ENCODE peak calls at places on chromosomes 7 and 10, in eight cellular contexts. O is transverse colon, P is A549, U is suprapubic skin, Z is stomach, M is tibial nerve, Y is upper lobe of left lung, I is sigmoid colon. T is an unnamed sample.

GRCh38 chr7:127983804-127984332 is 47.4 kb downstream of the LRRC4 start:
- DNase-seq in I (no peak), U (no peak), P (no peak), Z (no peak), M (no peak), Y (no peak), O (no peak), T (no peak)

GRCh38 chr10:1346201-1346600 is 290.0 kb downstream of the WDR37 start:
- DNase-seq in I (no peak), P (no peak), Y (no peak), M (no peak), Z (no peak), O (no peak), U (no peak), T (no peak)

GRCh38 chr7:107768263-107768662 is 24.3 kb downstream of the CBLL1 start:
- DNase-seq in Z (no peak), O (no peak), I (no peak), U (no peak), P (no peak), M (no peak), Y (no peak), T (no peak)

GRCh38 chr7:140304071-140304799 is 94.1 kb downstream of the SLC37A3 start:
- DNase-seq in P (peak; percentile 37), U (no peak), I (no peak), Y (no peak), O (no peak), M (no peak), Z (no peak), T (no peak)

GRCh38 chr7:154568346-154568745 is 434.6 kb downstream of the PAXIP1 start:
- DNase-seq in I (no peak), U (no peak), Y (no peak), M (no peak), Z (no peak), O (no peak), P (no peak), T (peak; percentile 81)

GRCh38 chr7:132498319-132498718 is 78.0 kb downstream of the PLXNA4 start:
- DNase-seq in I (no peak), M (no peak), U (no peak), O (no peak), Y (no peak), P (no peak), Z (no peak), T (no peak)

GRCh38 chr7:144622751-144623150 is 213.1 kb downstream of the TPK1 start:
- DNase-seq in I (no peak), U (no peak), Y (no peak), P (no peak), M (no peak), Z (no peak), O (no peak), T (no peak)

GRCh38 chr7:158244873-158245723 is 342.5 kb downstream of the PTPRN2 start:
- DNase-seq in Z (peak; percentile 22), U (peak; percentile 69), M (no peak), Y (no peak), O (no peak), P (no peak), I (peak; percentile 46), T (peak; percentile 88)

GRCh38 chr7:1552200-1552599 is 3.8 kb downstream of the TMEM184A start:
- DNase-seq in I (no peak), P (no peak), Y (no peak), U (no peak), Z (no peak), M (no peak), O (no peak), T (no peak)

GRCh38 chr10:637221-637620 is 52.2 kb downstream of the DIP2C start:
- DNase-seq in U (peak; percentile 58), M (no peak), P (no peak), Z (no peak), O (no peak), Y (no peak), I (peak; percentile 41), T (no peak)

GRCh38 chr10:33484787-33485186 is 150.3 kb upstream of the NRP1 start:
- DNase-seq in O (no peak), I (no peak), P (peak; percentile 13), U (no peak), Z (no peak), M (no peak), Y (no peak), T (no peak)

GRCh38 chr10:100327701-100328009 is 2.4 kb downstream of the PKD2L1 start:
- DNase-seq in P (no peak), M (no peak), Y (no peak), I (no peak), O (no peak), U (no peak), Z (no peak), T (no peak)

GRCh38 chr7:12623885-12624498 is 53.5 kb downstream of the SCIN start:
- DNase-seq in U (no peak), M (no peak), Z (no peak), Y (no peak), O (no peak), I (no peak), P (peak; percentile 35), T (no peak)

GRCh38 chr10:70191906-70192305 is 21.6 kb upstream of the SAR1A start:
- DNase-seq in Z (no peak), Y (no peak), U (no peak), O (no peak), M (no peak), P (no peak), I (no peak), T (no peak)

GRCh38 chr7:35524112-35524804 is 170.7 kb downstream of the HERPUD2 start:
- DNase-seq in U (no peak), I (no peak), Z (no peak), P (no peak), M (no peak), Y (no peak), O (no peak), T (no peak)

GRCh38 chr10:43952760-43953159 is 304.1 kb upstream of the ZNF32 start:
- DNase-seq in U (no peak), M (no peak), O (no peak), I (no peak), Y (no peak), Z (no peak), P (no peak), T (peak; percentile 47)

GRCh38 chr7:42650701-42651100 is 261.2 kb downstream of the C7orf25 start:
- DNase-seq in P (no peak), O (no peak), U (no peak), I (no peak), Y (no peak), Z (no peak), M (no peak), T (no peak)

GRCh38 chr7:135249901-135250300 is 16.3 kb downstream of the STRA8 start:
- DNase-seq in Z (no peak), P (no peak), U (no peak), M (no peak), I (peak; percentile 21), O (no peak), Y (no peak), T (no peak)

GRCh38 chr10:117367718-117368117 is 7.5 kb downstream of the PDZD8 start:
- DNase-seq in O (no peak), Z (no peak), P (no peak), M (no peak), Y (no peak), I (no peak), U (no peak), T (no peak)
- H3K27ac ChIP-seq in O (peak overlapping the region; percentile 49), Z (peak overlapping the region; percentile 80), P (peak overlapping the region; percentile 92), M (no peak overlapping the region), Y (no peak overlapping the region), I (no peak overlapping the region), U (no peak overlapping the region), T (no peak overlapping the region)

DNA sequence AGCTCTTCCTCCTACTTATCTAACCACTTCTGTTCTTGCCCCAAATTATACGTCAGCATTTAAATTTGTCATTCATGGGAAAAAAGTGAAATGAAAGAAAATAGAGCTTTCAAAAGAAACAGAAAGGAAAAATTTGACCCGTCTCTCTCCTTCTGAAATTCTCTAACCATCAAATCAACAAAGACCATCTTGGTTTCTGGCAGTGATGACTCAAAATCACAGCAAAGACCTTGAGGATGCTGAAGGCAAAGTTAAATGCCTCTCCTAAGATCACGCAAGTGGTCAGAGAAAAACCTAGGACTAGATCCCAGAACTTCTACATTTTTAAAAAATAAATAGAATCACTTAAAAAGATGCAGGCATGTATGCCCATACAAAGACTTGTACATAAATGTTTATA is 2.5 kb downstream of the LIPA start:
- DNase-seq in I (no peak), M (no peak), U (no peak), Z (no peak), P (no peak), O (no peak), Y (no peak), T (no peak)
- TF ChIP-seq EP300 in I (no peak), M (no peak), U (no peak), Z (no peak), P (no peak), O (no peak), Y (no peak), T (no peak)

GRCh38 chr10:103651783-103652476 is 158.4 kb downstream of the NEURL1 start:
- DNase-seq in M (no peak), I (no peak), Z (no peak), O (peak; percentile 61), P (no peak), U (no peak), Y (no peak), T (no peak)

GRCh38 chr10:103657061-103657591 is 163.6 kb downstream of the NEURL1 start:
- DNase-seq in Z (no peak), O (no peak), P (no peak), M (no peak), U (no peak), Y (no peak), I (no peak), T (no peak)

GRCh38 chr10:103652599-103653281 is 159.2 kb downstream of the NEURL1 start:
- DNase-seq in I (no peak), M (no peak), P (no peak), Y (peak; percentile 51), U (no peak), Z (no peak), O (peak; percentile 76), T (no peak)

GRCh38 chr10:103654925-103655324 is 161.4 kb downstream of the NEURL1 start:
- DNase-seq in U (no peak), Y (no peak), I (no peak), Z (no peak), O (no peak), P (no peak), M (no peak), T (no peak)

GRCh38 chr10:103653581-103654020 is 160.1 kb downstream of the NEURL1 start:
- DNase-seq in U (peak; percentile 84), I (no peak), Y (peak; percentile 47), M (no peak), O (peak; percentile 88), P (no peak), Z (peak; percentile 59), T (no peak)
- H3K27ac ChIP-seq in U (peak overlapping the region; percentile 45), I (peak overlapping the region; percentile 72), Y (peak overlapping the region; percentile 59), M (peak overlapping the region; percentile 71), O (peak overlapping the region; percentile 78), P (no peak overlapping the region), Z (peak overlapping the region; percentile 77), T (peak overlapping the region; percentile 75)

GRCh38 chr7:3495957-3496356 is 194.9 kb downstream of the SDK1 start:
- DNase-seq in U (no peak), O (no peak), I (no peak), Y (no peak), P (no peak), Z (no peak), M (no peak), T (no peak)

GRCh38 chr7:3493499-3493898 is 192.4 kb downstream of the SDK1 start:
- DNase-seq in M (no peak), I (no peak), O (no peak), P (no peak), Z (no peak), Y (no peak), U (no peak), T (no peak)

GRCh38 chr7:3494890-3495289 is 193.8 kb downstream of the SDK1 start:
- DNase-seq in O (no peak), P (no peak), M (no peak), Z (no peak), I (no peak), U (no peak), Y (no peak), T (no peak)

GRCh38 chr7:3495530-3495929 is 194.5 kb downstream of the SDK1 start:
- DNase-seq in M (no peak), P (no peak), Z (no peak), U (no peak), O (no peak), I (no peak), Y (no peak), T (no peak)
- TF ChIP-seq EP300 in M (no peak), P (no peak), Z (no peak), U (no peak), O (no peak), I (no peak), Y (no peak), T (no peak)

T was measured in esophagus muscularis mucosa.